ENCODE peak calls at places on chromosomes 2 and 18, in four cellular contexts. V is effector memory CD8-positive, alpha-beta T cell; Q is iris pigment epithelial cell; K is left colon. B is an unnamed sample.
A peak's percentile ranks its signal among the peaks of the same experiment; 100 is the strongest.

GRCh38 chr2:15955232-15955983 is 15.1 kb downstream of the MYCN start:
- DNase-seq in K (no peak), V (no peak), Q (no peak), B (no peak)

GRCh38 chr2:85710687-85711577 is 16.8 kb downstream of the GNLY start:
- DNase-seq in K (no peak), Q (peak; percentile 41), V (no peak), B (no peak)

GRCh38 chr18:7476386-7476785 is 90.7 kb upstream of the PTPRM start:
- DNase-seq in K (no peak), Q (no peak), V (no peak), B (no peak)

GRCh38 chr2:173216055-173216454 is 138.6 kb upstream of the CDCA7 start:
- DNase-seq in V (no peak), Q (no peak), K (no peak), B (no peak)

GRCh38 chr18:50038448-50038847 is 156.5 kb downstream of the MYO5B start:
- DNase-seq in K (no peak), Q (peak; percentile 82), V (no peak), B (no peak)

GRCh38 chr2:238906936-238907716 is 59.2 kb downstream of the TWIST2 start:
- DNase-seq in K (no peak), V (no peak), Q (no peak), B (no peak)

GRCh38 chr18:31244737-31245432 is 73.1 kb upstream of the DSG1 start:
- DNase-seq in Q (peak; percentile 31), V (no peak), K (no peak), B (no peak)

GRCh38 chr18:55534996-55535395 is 53.0 kb downstream of the TCF4 start:
- DNase-seq in K (no peak), V (no peak), Q (no peak), B (no peak)

GRCh38 chr2:7083580-7084509 is 166.6 kb downstream of the RNF144A start:
- DNase-seq in Q (peak; percentile 69), K (no peak), V (no peak), B (no peak)

B was measured in natural killer cell treated with Interleukin-12 subunit alpha and Interleukin-12 subunit beta and Interleukin-15 and Interleukin-18, amount 100 ng/mL, for 72 hours.